ENCODE peak calls at places on chromosome 15, in eight cellular contexts. X is RPMI7951; M is T-helper 17 cell; L is activated T-helper 1 cell treated with anti-CD3 and anti-CD28 coated beads, Interleukin-2, amount 50 U/mL, for 16 hours; O is WTC11; F is lower lobe of right lung; Y is activated CD8-positive, alpha-beta memory T cell treated with anti-CD3 and anti-CD28 coated beads for 24 hours; J is fibroblast of gingiva. N is an unnamed sample.

GRCh38 chr15:78761891-78762385 is 49.3 kb downstream of the ADAMTS7 start:
- DNase-seq in X (no peak), M (no peak), L (no peak), O (peak), F (peak), Y (no peak), J (no peak), N (no peak)

GRCh38 chr15:55589297-55589696 is 1.2 kb upstream of the PYGO1 start:
- DNase-seq in X (no peak), M (no peak), L (no peak), O (no peak), F (no peak), Y (no peak), J (no peak), N (no peak)

GRCh38 chr15:56988219-56988618 is 69.8 kb downstream of the TCF12 start:
- DNase-seq in X (no peak), M (no peak), L (no peak), O (no peak), F (no peak), Y (no peak), J (no peak), N (no peak)

GRCh38 chr15:61828008-61828407 is 232.2 kb downstream of the VPS13C start:
- DNase-seq in X (no peak), M (no peak), L (no peak), O (no peak), F (no peak), Y (no peak), J (no peak), N (no peak)

GRCh38 chr15:34952481-34952880 is 17.1 kb downstream of the AQR start:
- DNase-seq in X (no peak), M (no peak), L (no peak), O (no peak), F (no peak), Y (no peak), J (no peak), N (no peak)

GRCh38 chr15:91649922-91650321 is 203.6 kb upstream of the SLCO3A1 start:
- DNase-seq in X (no peak), M (no peak), L (no peak), O (no peak), F (no peak), Y (no peak), J (no peak), N (no peak)

GRCh38 chr15:73936588-73937312 is 10.5 kb downstream of the LOXL1 start:
- DNase-seq in X (no peak), M (no peak), L (no peak), O (no peak), F (peak), Y (no peak), J (no peak), N (no peak)

GRCh38 chr15:38878026-38878425 is 313.4 kb upstream of the RASGRP1 start:
- DNase-seq in X (no peak), M (no peak), L (no peak), O (no peak), F (no peak), Y (no peak), J (no peak), N (no peak)

GRCh38 chr15:41992803-41993190 is 20.4 kb upstream of the EHD4 start:
- DNase-seq in X (no peak), M (no peak), L (no peak), O (no peak), F (no peak), Y (no peak), J (no peak), N (no peak)

GRCh38 chr15:32828507-32829186 is 110.8 kb downstream of the GREM1 start:
- DNase-seq in X (peak), M (no peak), L (no peak), O (no peak), F (no peak), Y (no peak), J (peak), N (no peak)

GRCh38 chr15:85755471-85755870 is 39.3 kb downstream of the KLHL25 start:
- DNase-seq in X (no peak), M (no peak), L (no peak), O (no peak), F (no peak), Y (no peak), J (no peak), N (no peak)

GRCh38 chr15:98154863-98155262 is 194.4 kb downstream of the ARRDC4 start:
- DNase-seq in X (peak), M (no peak), L (no peak), O (no peak), F (no peak), Y (no peak), J (peak), N (no peak)

GRCh38 chr15:85618956-85619491 is 175.7 kb downstream of the KLHL25 start:
- DNase-seq in X (peak), M (no peak), L (peak), O (peak), F (no peak), Y (peak), J (peak), N (peak)

GRCh38 chr15:76460871-76461270 is 124.3 kb downstream of the ISL2 start:
- DNase-seq in X (no peak), M (no peak), L (no peak), O (no peak), F (no peak), Y (no peak), J (no peak), N (no peak)

GRCh38 chr15:35827156-35827555 is 281.2 kb upstream of the DPH6 start:
- DNase-seq in X (no peak), M (no peak), L (no peak), O (no peak), F (no peak), Y (no peak), J (no peak), N (no peak)

GRCh38 chr15:82680200-82681102 is 29.2 kb downstream of the AP3B2 start:
- DNase-seq in X (no peak), M (peak), L (peak), O (peak), F (peak), Y (peak), J (no peak), N (peak)

GRCh38 chr15:75033809-75034208 is 10.4 kb downstream of the PPCDC start:
- DNase-seq in X (no peak), M (no peak), L (no peak), O (no peak), F (no peak), Y (no peak), J (no peak), N (no peak)

GRCh38 chr15:46461416-46461815 is 826.6 kb downstream of the SQOR start:
- DNase-seq in X (peak), M (no peak), L (no peak), O (no peak), F (no peak), Y (no peak), J (no peak), N (no peak)

GRCh38 chr15:67175643-67176071 is 78.8 kb downstream of the AAGAB start:
- DNase-seq in X (no peak), M (no peak), L (no peak), O (no peak), F (peak), Y (no peak), J (peak), N (no peak)